ENCODE peak calls at places on chromosomes 11 and 22, in five cellular contexts. S, V, Q, I and W are unnamed samples.
A peak's percentile ranks its signal among the peaks of the same experiment; 100 is the strongest.

GRCh38 chr11:68970921-68971636 is 9.7 kb downstream of the MRGPRD start:
- DNase-seq in Q (no peak), S (peak; percentile 29), I (no peak), V (no peak), W (no peak)

GRCh38 chr11:61960532-61960931 is 6.9 kb downstream of the FTH1 start:
- DNase-seq in V (peak; percentile 7), Q (no peak), S (peak; percentile 55), I (no peak), W (no peak)

GRCh38 chr11:61967924-61968757 is 707 bp upstream of the FTH1 start:
- DNase-seq in V (peak; percentile 32), I (no peak), S (peak; percentile 91), Q (peak; percentile 46), W (no peak)

GRCh38 chr11:62035293-62035692 is 67.9 kb upstream of the FTH1 start:
- DNase-seq in V (no peak), S (no peak), Q (no peak), I (no peak), W (no peak)

GRCh38 chr11:78338138-78338537 is 79.5 kb downstream of the GAB2 start:
- DNase-seq in I (no peak), Q (no peak), S (no peak), V (no peak), W (no peak)

GRCh38 chr11:11074686-11075370 is 217.0 kb upstream of the ZBED5 start:
- DNase-seq in I (no peak), V (no peak), Q (no peak), S (no peak), W (no peak)

GRCh38 chr11:8003187-8003586 is 16.1 kb downstream of the EIF3F start:
- DNase-seq in S (no peak), Q (no peak), V (no peak), I (no peak), W (no peak)

GRCh38 chr11:86118201-86118600 is 49.3 kb upstream of the PICALM start:
- DNase-seq in Q (no peak), S (no peak), I (no peak), V (no peak), W (no peak)

GRCh38 chr22:33000342-33001280 is 57.6 kb downstream of the SYN3 start:
- DNase-seq in Q (peak; percentile 49), V (peak; percentile 22), I (no peak), S (no peak), W (peak; percentile 49)

GRCh38 chr11:746289-747175 is 732 bp upstream of the TALDO1 start:
- DNase-seq in I (no peak), S (peak; percentile 67), V (no peak), Q (peak; percentile 53), W (peak; percentile 53)

GRCh38 chr11:24437123-24437522 is 59.7 kb upstream of the LUZP2 start:
- DNase-seq in I (no peak), V (no peak), Q (no peak), S (no peak), W (no peak)

GRCh38 chr11:13329670-13330401 is 52.2 kb downstream of the BMAL1 start:
- DNase-seq in Q (peak; percentile 26), V (no peak), S (no peak), I (no peak), W (peak; percentile 46)

GRCh38 chr11:26696330-26696729 is 25.5 kb downstream of the SLC5A12 start:
- DNase-seq in Q (no peak), S (no peak), I (no peak), V (no peak), W (no peak)

GRCh38 chr22:30304495-30305244 is 15.4 kb upstream of the CASTOR1 start:
- DNase-seq in Q (peak; percentile 49), V (no peak), I (no peak), S (no peak), W (no peak)

GRCh38 chr11:111353776-111354600 is 25.1 kb downstream of the POU2AF1 start:
- DNase-seq in S (no peak), Q (no peak), I (no peak), V (no peak), W (no peak)

GRCh38 chr11:132123854-132124835 is 753.7 kb downstream of the NTM start:
- DNase-seq in Q (no peak), I (no peak), V (no peak), S (no peak), W (no peak)
- TF ChIP-seq CTCF in Q (no peak), I (no peak), V (no peak), S (no peak), W (no peak)

DNA sequence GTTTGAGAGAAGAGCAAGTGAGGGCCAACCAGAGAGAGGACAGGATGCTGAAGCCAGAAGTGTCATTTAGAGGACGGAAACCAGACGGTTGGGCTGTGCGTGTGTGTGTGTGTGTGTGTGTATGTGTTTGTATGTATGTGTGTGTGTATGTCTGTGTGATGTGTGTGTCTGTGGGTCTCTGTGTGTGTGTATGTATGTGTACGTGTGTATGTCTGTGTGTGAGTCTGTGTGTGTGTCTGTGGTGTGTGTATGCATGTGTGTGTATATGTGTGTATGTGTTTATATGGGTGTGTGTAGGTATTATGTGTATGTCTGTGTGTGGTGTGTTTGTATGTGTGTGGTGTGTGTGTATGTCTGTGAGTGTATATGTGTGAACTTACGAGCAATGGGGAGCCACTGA is 77.7 kb upstream of the EIF3D start:
- DNase-seq in Q (no peak), S (no peak), V (no peak), I (no peak), W (no peak)
- TF ChIP-seq CTCF in Q (no peak), S (no peak), V (no peak), I (no peak), W (no peak)

GRCh38 chr11:47916361-47916841 is 64.0 kb upstream of the PTPRJ start:
- DNase-seq in Q (peak; percentile 84), S (no peak), V (peak; percentile 39), I (no peak), W (no peak)

GRCh38 chr11:47917643-47918369 is 62.6 kb upstream of the PTPRJ start:
- DNase-seq in V (peak; percentile 95), Q (peak; percentile 93), I (peak; percentile 36), S (peak; percentile 86), W (peak; percentile 89)

GRCh38 chr11:47918882-47919495 is 61.4 kb upstream of the PTPRJ start:
- DNase-seq in S (peak; percentile 14), Q (no peak), V (no peak), I (no peak), W (no peak)

GRCh38 chr11:47915407-47916137 is 64.8 kb upstream of the PTPRJ start:
- DNase-seq in Q (peak; percentile 52), S (peak; percentile 80), V (no peak), I (no peak), W (no peak)

DNA sequence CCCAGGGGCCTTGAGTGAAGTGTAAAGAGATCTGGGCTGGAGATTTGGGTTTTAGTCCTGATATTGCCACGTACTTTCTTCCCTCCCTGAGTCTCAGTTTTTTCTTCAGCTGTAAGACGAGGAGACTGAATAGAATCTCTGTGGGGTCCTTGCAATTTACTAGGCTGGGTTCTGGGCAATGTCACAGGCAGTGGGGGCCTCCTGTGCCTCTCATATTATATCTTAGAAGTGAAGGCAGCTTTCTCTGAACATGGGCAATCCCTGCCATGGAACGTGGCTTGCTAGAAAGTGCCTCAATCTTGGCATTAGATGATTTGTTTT is 62.0 kb upstream of the PTPRJ start:
- DNase-seq in V (no peak), S (no peak), I (no peak), Q (no peak), W (no peak)
- TF ChIP-seq CTCF in V (no peak), S (no peak), I (no peak), Q (no peak), W (no peak)

DNA sequence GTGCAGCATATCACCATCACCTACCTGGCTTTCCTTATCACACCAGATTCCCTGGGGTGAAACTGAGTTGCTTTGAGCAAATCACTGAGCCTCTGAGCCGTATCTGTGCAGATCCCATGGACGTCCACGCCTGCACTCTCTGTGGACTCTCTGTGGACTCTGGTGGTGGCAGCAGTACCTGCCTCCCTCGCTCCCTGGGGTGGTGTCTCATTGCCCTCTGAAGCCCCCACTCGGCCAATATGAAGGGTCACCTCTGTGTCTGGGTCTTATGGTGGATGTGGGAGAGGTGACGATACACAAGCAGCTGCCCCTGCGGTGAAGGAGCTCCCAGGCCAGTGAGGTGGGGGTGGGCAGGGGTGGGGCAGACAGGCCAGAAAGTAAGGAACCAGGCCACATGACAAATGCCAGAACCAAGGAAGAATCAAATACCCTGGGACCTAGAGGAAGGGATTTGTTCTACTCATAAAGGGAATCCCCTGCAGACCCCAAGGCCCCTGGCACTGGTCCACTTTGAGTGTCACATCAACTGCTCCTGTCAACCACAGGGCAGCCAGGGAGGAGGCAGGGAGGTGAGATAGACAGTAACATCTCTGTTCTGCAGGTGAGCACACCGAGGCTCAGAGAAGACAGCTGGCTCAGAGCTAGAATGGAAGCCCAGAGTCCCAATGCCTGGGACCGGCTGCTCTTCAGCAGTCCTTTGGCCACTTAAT is 9.2 kb upstream of the CHST1 start:
- DNase-seq in S (peak; percentile 38), I (no peak), Q (no peak), V (no peak), W (no peak)
- TF ChIP-seq CTCF in S (no peak), I (no peak), Q (no peak), V (no peak), W (no peak)

GRCh38 chr11:15258433-15259350 is 144.0 kb downstream of the INSC start:
- DNase-seq in I (peak; percentile 20), V (no peak), S (no peak), Q (peak; percentile 40), W (peak; percentile 64)
- TF ChIP-seq CTCF in I (no peak), V (no peak), S (no peak), Q (peak; percentile 42), W (peak; percentile 44)

GRCh38 chr11:116217006-116217405 is 555.8 kb downstream of the BUD13 start:
- DNase-seq in Q (peak; percentile 64), S (no peak), I (no peak), V (no peak), W (peak; percentile 39)
- TF ChIP-seq CTCF in Q (peak; percentile 42), S (peak; percentile 13), I (peak; percentile 69), V (no peak), W (peak; percentile 54)

GRCh38 chr11:118223992-118224391 is 819 bp downstream of the JAML start:
- DNase-seq in Q (no peak), V (no peak), I (no peak), S (no peak), W (no peak)
- TF ChIP-seq CTCF in Q (no peak), V (no peak), I (no peak), S (no peak), W (no peak)

GRCh38 chr11:65159005-65159404 is 11.0 kb upstream of the SPDYC start:
- DNase-seq in S (no peak), V (no peak), Q (no peak), I (no peak), W (no peak)

GRCh38 chr11:65151500-65151899 is 17.2 kb upstream of the SYVN1 start:
- DNase-seq in I (no peak), S (no peak), V (no peak), Q (no peak), W (no peak)

GRCh38 chr11:65160643-65161042 is 9.4 kb upstream of the SPDYC start:
- DNase-seq in Q (no peak), S (no peak), V (no peak), I (no peak), W (no peak)

GRCh38 chr11:65152157-65152556 is 17.8 kb upstream of the SYVN1 start:
- DNase-seq in I (no peak), S (no peak), V (no peak), Q (no peak), W (no peak)

GRCh38 chr11:65156926-65157325 is 13.1 kb upstream of the SPDYC start:
- DNase-seq in S (peak; percentile 41), Q (no peak), I (no peak), V (no peak), W (no peak)
- TF ChIP-seq CTCF in S (no peak), Q (no peak), I (no peak), V (no peak), W (no peak)